ENCODE peak calls at places on chromosomes 7 and 10, in six cellular contexts. V, P, E, C, R and S are unnamed samples.

GRCh38 chr7:85619236-85619635 is 432.4 kb upstream of the SEMA3D start:
- DNase-seq in V (no peak), P (no peak), E (no peak), C (no peak), R (no peak), S (no peak)

GRCh38 chr10:4650109-4650508 is 175.9 kb upstream of the AKR1E2 start:
- DNase-seq in V (no peak), P (no peak), E (no peak), C (no peak), R (peak), S (no peak)

GRCh38 chr7:140342732-140343514 is 55.4 kb downstream of the SLC37A3 start:
- DNase-seq in V (peak), P (no peak), E (no peak), C (no peak), R (peak), S (peak)

GRCh38 chr10:72875250-72876055 is 18.1 kb upstream of the OIT3 start:
- DNase-seq in V (peak), P (peak), E (no peak), C (peak), R (peak), S (no peak)

GRCh38 chr10:13891542-13892431 is 305.0 kb downstream of the PRPF18 start:
- DNase-seq in V (no peak), P (no peak), E (no peak), C (no peak), R (peak), S (no peak)

GRCh38 chr7:150756858-150757257 is 19.6 kb downstream of the GIMAP5 start:
- DNase-seq in V (no peak), P (peak), E (no peak), C (peak), R (no peak), S (peak)

GRCh38 chr7:51224811-51225581 is 91.6 kb downstream of the COBL start:
- DNase-seq in V (no peak), P (no peak), E (no peak), C (peak), R (no peak), S (no peak)

GRCh38 chr7:75869776-75870379 is 9.0 kb upstream of the RHBDD2 start:
- DNase-seq in V (no peak), P (no peak), E (no peak), C (no peak), R (peak), S (no peak)

GRCh38 chr7:16509829-16510228 is 16.8 kb upstream of the LRRC72 start:
- DNase-seq in V (no peak), P (no peak), E (no peak), C (no peak), R (no peak), S (no peak)

GRCh38 chr10:91103384-91104184 is 116.9 kb upstream of the PCGF5 start:
- DNase-seq in V (no peak), P (no peak), E (no peak), C (no peak), R (no peak), S (no peak)

GRCh38 chr7:96596120-96596826 is 113.4 kb downstream of the SEM1 start:
- DNase-seq in V (no peak), P (no peak), E (no peak), C (no peak), R (peak), S (no peak)

GRCh38 chr7:43756368-43757072 is 2.0 kb upstream of the BLVRA start:
- DNase-seq in V (no peak), P (no peak), E (no peak), C (peak), R (peak), S (peak)

GRCh38 chr10:17219024-17219423 is 9.0 kb upstream of the VIM start:
- DNase-seq in V (no peak), P (no peak), E (no peak), C (no peak), R (peak), S (no peak)

GRCh38 chr10:61016007-61016406 is 72.0 kb upstream of the RHOBTB1 start:
- DNase-seq in V (no peak), P (no peak), E (no peak), C (no peak), R (no peak), S (no peak)

GRCh38 chr10:122044045-122044661 is 55.2 kb downstream of the TACC2 start:
- DNase-seq in V (no peak), P (no peak), E (no peak), C (no peak), R (peak), S (no peak)

GRCh38 chr10:110414563-110415309 is 83.0 kb upstream of the DUSP5 start:
- DNase-seq in V (no peak), P (peak), E (peak), C (peak), R (peak), S (peak)